ENCODE peak calls at places on chromosomes 3 and 15, in five cellular contexts. One of them, this sample, is unnamed.

GRCh38 chr3:174303911-174304541 is 555.1 kb upstream of the NAALADL2 start:
- DNase-seq in ovary: no peak
- DNase-seq in tibial nerve: no peak
- DNase-seq in esophagus muscularis mucosa: no peak
- DNase-seq in HepG2: no peak
- DNase-seq in this sample: no peak

GRCh38 chr15:48667701-48668100 is 22.2 kb upstream of the FBN1 start:
- DNase-seq in HepG2: no peak
- DNase-seq in tibial nerve: no peak
- DNase-seq in ovary: no peak
- DNase-seq in esophagus muscularis mucosa: no peak
- DNase-seq in this sample: no peak

GRCh38 chr3:49020335-49021212 is 1.3 kb upstream of the NDUFAF3 start:
- DNase-seq in tibial nerve: no peak
- DNase-seq in HepG2: no peak
- DNase-seq in esophagus muscularis mucosa: no peak
- DNase-seq in ovary: peak; percentile 59
- DNase-seq in this sample: peak; percentile 81

GRCh38 chr3:55549172-55549571 is 62.1 kb upstream of the WNT5A start:
- DNase-seq in esophagus muscularis mucosa: no peak
- DNase-seq in tibial nerve: no peak
- DNase-seq in ovary: no peak
- DNase-seq in HepG2: no peak
- DNase-seq in this sample: no peak

GRCh38 chr3:58557496-58557895 is 19.7 kb downstream of the FAM107A start:
- DNase-seq in tibial nerve: no peak
- DNase-seq in esophagus muscularis mucosa: no peak
- DNase-seq in ovary: no peak
- DNase-seq in HepG2: peak; percentile 49
- DNase-seq in this sample: no peak

GRCh38 chr3:111695584-111696213 is 100.6 kb upstream of the ZBED2 start:
- DNase-seq in tibial nerve: no peak
- DNase-seq in ovary: no peak
- DNase-seq in HepG2: peak; percentile 15
- DNase-seq in esophagus muscularis mucosa: no peak
- DNase-seq in this sample: no peak

GRCh38 chr3:143600762-143601161 is 247.5 kb downstream of the SLC9A9 start:
- DNase-seq in esophagus muscularis mucosa: peak; percentile 26
- DNase-seq in HepG2: no peak
- DNase-seq in ovary: no peak
- DNase-seq in tibial nerve: no peak
- DNase-seq in this sample: no peak

GRCh38 chr3:115553796-115554495 is 69.4 kb upstream of the GAP43 start:
- DNase-seq in tibial nerve: no peak
- DNase-seq in ovary: no peak
- DNase-seq in esophagus muscularis mucosa: no peak
- DNase-seq in HepG2: no peak
- DNase-seq in this sample: no peak

GRCh38 chr3:48524970-48525369 is 21.0 kb upstream of the SHISA5 start:
- DNase-seq in esophagus muscularis mucosa: no peak
- DNase-seq in ovary: no peak
- DNase-seq in HepG2: no peak
- DNase-seq in tibial nerve: no peak
- DNase-seq in this sample: no peak

GRCh38 chr3:10331320-10331719 is 10.4 kb upstream of the SEC13 start:
- DNase-seq in ovary: no peak
- DNase-seq in esophagus muscularis mucosa: no peak
- DNase-seq in tibial nerve: no peak
- DNase-seq in HepG2: no peak
- DNase-seq in this sample: no peak

GRCh38 chr3:32873491-32874130 is 55.8 kb downstream of the TRIM71 start:
- DNase-seq in tibial nerve: no peak
- DNase-seq in esophagus muscularis mucosa: no peak
- DNase-seq in HepG2: no peak
- DNase-seq in ovary: no peak
- DNase-seq in this sample: no peak

GRCh38 chr3:153050978-153051377 is 111.0 kb upstream of the RAP2B start:
- DNase-seq in esophagus muscularis mucosa: no peak
- DNase-seq in tibial nerve: no peak
- DNase-seq in HepG2: no peak
- DNase-seq in ovary: no peak
- DNase-seq in this sample: no peak

GRCh38 chr3:135218782-135219181 is 423.7 kb downstream of the EPHB1 start:
- DNase-seq in ovary: no peak
- DNase-seq in HepG2: no peak
- DNase-seq in esophagus muscularis mucosa: peak; percentile 79
- DNase-seq in tibial nerve: no peak
- DNase-seq in this sample: no peak

GRCh38 chr3:94076055-94076454 is 13.2 kb downstream of the NSUN3 start:
- DNase-seq in esophagus muscularis mucosa: no peak
- DNase-seq in ovary: no peak
- DNase-seq in HepG2: no peak
- DNase-seq in tibial nerve: no peak
- DNase-seq in this sample: no peak

GRCh38 chr3:121165397-121165837 is 257.4 kb downstream of the STXBP5L start:
- DNase-seq in esophagus muscularis mucosa: no peak
- DNase-seq in HepG2: no peak
- DNase-seq in tibial nerve: no peak
- DNase-seq in ovary: no peak
- DNase-seq in this sample: no peak

GRCh38 chr3:102332205-102332604 is 102.6 kb upstream of the ZPLD1 start:
- DNase-seq in ovary: no peak
- DNase-seq in tibial nerve: no peak
- DNase-seq in HepG2: no peak
- DNase-seq in esophagus muscularis mucosa: no peak
- DNase-seq in this sample: no peak

GRCh38 chr3:21220944-21221343 is 530.1 kb downstream of the ZNF385D start:
- DNase-seq in HepG2: no peak
- DNase-seq in ovary: no peak
- DNase-seq in esophagus muscularis mucosa: no peak
- DNase-seq in tibial nerve: no peak
- DNase-seq in this sample: no peak

DNA sequence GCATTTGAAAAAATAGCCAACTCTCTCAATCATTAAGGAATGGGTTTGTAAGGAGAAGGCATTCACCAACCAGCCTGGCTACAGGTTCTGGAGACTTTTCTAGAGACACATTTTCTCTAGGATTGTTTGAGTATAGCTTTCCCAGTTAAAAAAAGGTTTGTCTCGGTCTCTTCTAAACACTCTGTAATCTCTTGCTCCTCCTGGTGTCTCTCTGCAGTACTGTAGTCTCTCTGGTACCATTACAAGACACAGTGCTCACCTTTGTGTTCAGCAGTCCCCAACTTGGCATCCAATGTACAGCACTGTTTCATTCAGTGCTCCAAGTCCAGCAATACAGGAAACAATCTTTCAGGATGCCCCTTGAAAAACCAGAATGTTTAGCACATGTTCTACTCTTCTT is 534.4 kb downstream of the ZNF385D start:
- DNase-seq in HepG2: no peak
- DNase-seq in esophagus muscularis mucosa: no peak
- DNase-seq in ovary: no peak
- DNase-seq in tibial nerve: no peak
- DNase-seq in this sample: no peak
- TF ChIP-seq CTCF in HepG2: no peak
- TF ChIP-seq CTCF in esophagus muscularis mucosa: peak; percentile 6
- TF ChIP-seq CTCF in ovary: no peak
- TF ChIP-seq CTCF in tibial nerve: no peak
- TF ChIP-seq CTCF in this sample: no peak

DNA sequence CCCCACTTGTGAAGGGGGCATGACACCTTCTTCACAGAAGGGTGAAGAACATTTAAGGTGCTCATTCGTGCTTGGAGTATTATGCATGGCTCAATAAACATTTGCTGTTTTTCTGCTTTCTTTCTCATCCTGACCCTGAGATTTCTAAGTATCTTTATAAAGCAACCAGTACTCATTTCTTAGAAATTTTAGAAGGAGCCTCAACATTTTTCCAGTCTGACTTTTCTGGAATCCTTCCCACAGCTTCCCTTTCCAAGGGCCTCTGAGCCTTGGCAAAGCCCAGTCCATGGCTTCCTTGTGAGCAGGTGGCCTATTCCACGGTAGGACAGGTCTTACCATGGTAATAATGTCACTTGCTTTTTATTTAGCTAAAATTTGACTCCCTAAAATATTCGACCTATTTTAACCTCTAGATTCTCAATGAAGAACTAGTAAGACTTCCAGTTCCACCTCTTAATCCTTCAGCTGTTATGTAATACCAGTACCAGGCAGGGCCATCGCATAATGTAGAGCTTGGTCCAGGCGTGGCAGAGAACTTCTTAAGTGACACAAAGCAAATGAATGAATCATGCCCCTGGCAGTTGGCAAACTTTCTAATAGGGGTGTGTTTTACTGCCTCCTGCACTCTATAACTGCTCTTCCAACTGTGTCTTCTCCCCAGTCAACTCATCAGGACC is 1.0 kb upstream of the TM4SF4 start:
- DNase-seq in ovary: peak; percentile 57
- DNase-seq in HepG2: no peak
- DNase-seq in esophagus muscularis mucosa: no peak
- DNase-seq in tibial nerve: no peak
- DNase-seq in this sample: no peak
- TF ChIP-seq EP300 in ovary: no peak
- TF ChIP-seq EP300 in HepG2: no peak
- TF ChIP-seq EP300 in esophagus muscularis mucosa: no peak
- TF ChIP-seq EP300 in tibial nerve: no peak
- TF ChIP-seq EP300 in this sample: no peak

DNA sequence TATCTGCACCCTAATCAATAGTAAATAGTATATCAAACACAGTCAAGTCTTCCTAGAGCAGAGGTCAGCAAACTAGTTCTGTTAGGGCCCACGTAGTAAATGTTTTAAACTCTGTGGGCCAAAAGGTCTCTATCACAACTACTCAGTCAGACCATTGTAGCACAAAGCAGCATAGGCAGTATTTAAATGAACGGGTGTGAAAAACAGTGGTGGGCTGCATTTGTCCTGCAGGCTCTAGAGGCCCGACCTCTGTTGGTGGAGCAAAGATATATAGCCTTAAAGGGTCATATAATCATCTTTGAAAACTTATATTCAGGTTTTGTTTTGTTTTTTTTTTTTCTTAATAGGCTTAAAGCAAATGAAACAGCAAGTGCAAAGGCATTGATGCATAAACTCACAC is 326.4 kb upstream of the TRIM42 start:
- DNase-seq in ovary: no peak
- DNase-seq in esophagus muscularis mucosa: no peak
- DNase-seq in HepG2: no peak
- DNase-seq in tibial nerve: no peak
- DNase-seq in this sample: no peak
- TF ChIP-seq CTCF in ovary: no peak
- TF ChIP-seq CTCF in esophagus muscularis mucosa: no peak
- TF ChIP-seq CTCF in HepG2: no peak
- TF ChIP-seq CTCF in tibial nerve: no peak
- TF ChIP-seq CTCF in this sample: no peak

GRCh38 chr15:82091636-82092140 is 45.9 kb upstream of the MEX3B start:
- DNase-seq in ovary: no peak
- DNase-seq in tibial nerve: no peak
- DNase-seq in HepG2: no peak
- DNase-seq in esophagus muscularis mucosa: no peak
- DNase-seq in this sample: no peak

GRCh38 chr15:82080774-82081173 is 35.0 kb upstream of the MEX3B start:
- DNase-seq in HepG2: no peak
- DNase-seq in ovary: no peak
- DNase-seq in esophagus muscularis mucosa: no peak
- DNase-seq in tibial nerve: no peak
- DNase-seq in this sample: no peak

GRCh38 chr15:82081904-82082810 is 36.3 kb upstream of the MEX3B start:
- DNase-seq in tibial nerve: no peak
- DNase-seq in HepG2: no peak
- DNase-seq in esophagus muscularis mucosa: no peak
- DNase-seq in ovary: no peak
- DNase-seq in this sample: no peak

DNA sequence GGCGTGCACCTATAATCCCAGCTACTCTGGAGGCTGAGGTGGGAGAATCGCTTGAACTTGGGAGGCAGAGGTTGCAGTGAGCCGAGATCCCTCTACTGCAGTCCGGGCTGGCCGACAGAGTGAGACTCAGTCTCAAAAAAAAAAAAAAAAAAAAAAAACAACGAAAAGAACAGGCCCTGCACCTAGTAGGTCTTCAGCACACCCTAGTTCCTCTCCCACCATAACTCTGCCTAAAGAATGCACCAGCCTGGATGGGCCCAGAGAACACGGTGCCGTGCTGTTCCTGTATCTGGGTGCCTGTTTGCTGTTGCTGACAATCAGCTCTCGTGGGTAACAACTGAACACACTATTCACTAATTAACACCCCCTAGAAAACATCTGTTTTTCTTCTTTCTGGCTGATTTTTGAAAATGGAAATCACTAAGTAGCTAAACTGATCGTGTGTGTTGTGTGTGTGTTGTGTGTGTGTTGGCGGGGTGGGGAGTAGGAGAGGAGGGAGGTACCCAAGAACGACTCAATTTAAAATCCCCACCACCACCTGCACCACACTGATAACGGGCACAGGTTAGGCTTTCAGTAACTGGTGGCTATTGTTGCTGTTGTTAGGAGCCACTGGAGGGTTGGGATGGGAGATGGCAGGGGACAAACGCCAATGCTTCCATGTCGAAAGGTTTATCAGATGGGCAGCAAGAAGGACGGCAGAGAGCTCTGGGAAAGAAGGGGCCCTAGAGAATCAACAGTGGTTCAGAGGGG is 40.6 kb upstream of the MEX3B start:
- DNase-seq in HepG2: no peak
- DNase-seq in tibial nerve: no peak
- DNase-seq in ovary: no peak
- DNase-seq in esophagus muscularis mucosa: no peak
- DNase-seq in this sample: no peak
- TF ChIP-seq EP300 in HepG2: no peak
- TF ChIP-seq EP300 in tibial nerve: no peak
- TF ChIP-seq EP300 in ovary: no peak
- TF ChIP-seq EP300 in esophagus muscularis mucosa: no peak
- TF ChIP-seq EP300 in this sample: no peak

DNA sequence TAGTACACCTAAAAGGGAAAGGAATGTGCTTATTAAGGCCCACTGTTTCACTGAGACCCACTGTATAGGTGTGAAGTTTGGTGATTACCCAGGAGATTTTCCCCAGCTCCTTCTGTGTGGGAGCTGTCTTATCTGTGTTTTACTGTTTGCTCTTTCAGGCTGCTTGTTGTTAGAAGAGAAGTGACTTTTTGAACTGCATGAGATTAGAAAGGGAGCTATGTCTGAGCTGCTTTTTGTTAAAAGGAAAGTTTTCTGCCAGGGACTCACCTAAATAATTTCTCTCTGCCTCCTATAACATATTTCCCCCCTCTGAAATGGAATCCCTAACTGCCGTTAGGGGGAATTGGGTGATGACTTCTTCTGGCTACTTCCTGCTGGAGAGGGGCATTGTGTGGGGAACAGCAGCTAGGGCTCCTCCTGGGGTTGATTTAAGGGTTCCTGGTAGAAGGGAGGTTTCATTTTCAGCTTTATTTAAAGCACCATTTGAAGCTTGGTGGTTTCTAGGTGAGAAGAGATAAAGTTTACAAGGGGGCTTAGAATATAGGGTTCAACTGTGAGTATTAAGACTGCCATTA is 77.1 kb upstream of the ATP11B start:
- DNase-seq in HepG2: no peak
- DNase-seq in tibial nerve: no peak
- DNase-seq in esophagus muscularis mucosa: no peak
- DNase-seq in ovary: no peak
- DNase-seq in this sample: no peak
- TF ChIP-seq CTCF in HepG2: no peak
- TF ChIP-seq CTCF in tibial nerve: no peak
- TF ChIP-seq CTCF in esophagus muscularis mucosa: no peak
- TF ChIP-seq CTCF in ovary: no peak
- TF ChIP-seq CTCF in this sample: no peak

GRCh38 chr3:44128057-44128775 is 113.5 kb upstream of the TOPAZ1 start:
- DNase-seq in HepG2: no peak
- DNase-seq in tibial nerve: no peak
- DNase-seq in esophagus muscularis mucosa: no peak
- DNase-seq in ovary: no peak
- DNase-seq in this sample: no peak
- TF ChIP-seq EP300 in HepG2: no peak
- TF ChIP-seq EP300 in tibial nerve: no peak
- TF ChIP-seq EP300 in esophagus muscularis mucosa: no peak
- TF ChIP-seq EP300 in ovary: no peak
- TF ChIP-seq EP300 in this sample: no peak

This sample was measured in sigmoid colon.